ENCODE peak calls at places on chromosomes 3 and 15, in six cellular contexts. One of them, this sample, is unnamed.

GRCh38 chr3:58557496-58557895 is 19.7 kb downstream of the FAM107A start:
- DNase-seq in glutamatergic neuron: no peak
- DNase-seq in IMR-90: no peak
- DNase-seq in ovary: no peak
- DNase-seq in foreskin fibroblast: no peak
- DNase-seq in AG09309: no peak
- DNase-seq in this sample: no peak

GRCh38 chr3:8990266-8991215 is 27.3 kb upstream of the RAD18 start:
- DNase-seq in IMR-90: peak; percentile 85
- DNase-seq in foreskin fibroblast: peak; percentile 76
- DNase-seq in ovary: peak; percentile 53
- DNase-seq in AG09309: peak; percentile 72
- DNase-seq in glutamatergic neuron: no peak
- DNase-seq in this sample: no peak

GRCh38 chr3:38468811-38469210 is 15.1 kb downstream of the ACVR2B start:
- DNase-seq in IMR-90: no peak
- DNase-seq in AG09309: no peak
- DNase-seq in glutamatergic neuron: no peak
- DNase-seq in ovary: no peak
- DNase-seq in foreskin fibroblast: no peak
- DNase-seq in this sample: no peak

GRCh38 chr15:51837784-51838183 is 8.3 kb downstream of the TMOD3 start:
- DNase-seq in glutamatergic neuron: no peak
- DNase-seq in foreskin fibroblast: peak; percentile 20
- DNase-seq in ovary: no peak
- DNase-seq in IMR-90: peak; percentile 55
- DNase-seq in AG09309: no peak
- DNase-seq in this sample: no peak

GRCh38 chr3:175914785-175915184 is 1055.7 kb downstream of the NAALADL2 start:
- DNase-seq in ovary: no peak
- DNase-seq in glutamatergic neuron: no peak
- DNase-seq in IMR-90: peak; percentile 33
- DNase-seq in foreskin fibroblast: peak; percentile 4
- DNase-seq in AG09309: no peak
- DNase-seq in this sample: no peak

GRCh38 chr3:83849331-83849730 is 1109.5 kb upstream of the CADM2 start:
- DNase-seq in ovary: no peak
- DNase-seq in foreskin fibroblast: peak; percentile 8
- DNase-seq in glutamatergic neuron: no peak
- DNase-seq in AG09309: no peak
- DNase-seq in IMR-90: no peak
- DNase-seq in this sample: no peak

GRCh38 chr15:52798529-52799101 is 8.5 kb upstream of the ONECUT1 start:
- DNase-seq in foreskin fibroblast: no peak
- DNase-seq in AG09309: no peak
- DNase-seq in ovary: no peak
- DNase-seq in IMR-90: no peak
- DNase-seq in glutamatergic neuron: no peak
- DNase-seq in this sample: no peak

GRCh38 chr3:165837058-165837525 is at the start of gene BCHE:
- DNase-seq in ovary: no peak
- DNase-seq in AG09309: no peak
- DNase-seq in glutamatergic neuron: peak; percentile 16
- DNase-seq in IMR-90: peak; percentile 30
- DNase-seq in foreskin fibroblast: peak; percentile 2
- DNase-seq in this sample: no peak

GRCh38 chr15:85974348-85974705 is 105.3 kb upstream of the AGBL1 start:
- DNase-seq in ovary: no peak
- DNase-seq in glutamatergic neuron: no peak
- DNase-seq in IMR-90: no peak
- DNase-seq in foreskin fibroblast: no peak
- DNase-seq in AG09309: no peak
- DNase-seq in this sample: no peak

GRCh38 chr15:67834593-67835348 is 5.1 kb downstream of the RNU6-1 start:
- DNase-seq in AG09309: no peak
- DNase-seq in foreskin fibroblast: no peak
- DNase-seq in glutamatergic neuron: peak; percentile 48
- DNase-seq in ovary: peak; percentile 30
- DNase-seq in IMR-90: no peak
- DNase-seq in this sample: no peak

GRCh38 chr3:47419083-47420043 is 38.5 kb downstream of the PTPN23 start:
- DNase-seq in AG09309: no peak
- DNase-seq in foreskin fibroblast: no peak
- DNase-seq in IMR-90: no peak
- DNase-seq in ovary: no peak
- DNase-seq in glutamatergic neuron: no peak
- DNase-seq in this sample: no peak

GRCh38 chr3:66656608-66657007 is 155.8 kb upstream of the LRIG1 start:
- DNase-seq in ovary: no peak
- DNase-seq in AG09309: no peak
- DNase-seq in foreskin fibroblast: no peak
- DNase-seq in IMR-90: no peak
- DNase-seq in glutamatergic neuron: no peak
- DNase-seq in this sample: no peak

GRCh38 chr3:187992609-187993008 is 161.3 kb upstream of the LPP start:
- DNase-seq in glutamatergic neuron: no peak
- DNase-seq in AG09309: no peak
- DNase-seq in foreskin fibroblast: no peak
- DNase-seq in ovary: no peak
- DNase-seq in IMR-90: no peak
- DNase-seq in this sample: no peak

GRCh38 chr15:72968531-72968922 is 83.7 kb upstream of the NEO1 start:
- DNase-seq in AG09309: no peak
- DNase-seq in glutamatergic neuron: no peak
- DNase-seq in foreskin fibroblast: peak; percentile 30
- DNase-seq in ovary: no peak
- DNase-seq in IMR-90: no peak
- DNase-seq in this sample: no peak

GRCh38 chr3:150371741-150372254 is 36.3 kb upstream of the TSC22D2 start:
- DNase-seq in AG09309: peak; percentile 99
- DNase-seq in glutamatergic neuron: no peak
- DNase-seq in foreskin fibroblast: peak; percentile 97
- DNase-seq in ovary: peak; percentile 20
- DNase-seq in IMR-90: peak; percentile 99
- DNase-seq in this sample: no peak

GRCh38 chr15:65258863-65259262 is 27.8 kb downstream of the PARP16 start:
- DNase-seq in glutamatergic neuron: no peak
- DNase-seq in ovary: no peak
- DNase-seq in IMR-90: no peak
- DNase-seq in AG09309: peak; percentile 21
- DNase-seq in foreskin fibroblast: peak; percentile 68
- DNase-seq in this sample: no peak

GRCh38 chr3:38455639-38456430 is 2.1 kb downstream of the ACVR2B start:
- DNase-seq in glutamatergic neuron: peak; percentile 71
- DNase-seq in foreskin fibroblast: no peak
- DNase-seq in ovary: no peak
- DNase-seq in AG09309: no peak
- DNase-seq in IMR-90: peak; percentile 29
- DNase-seq in this sample: no peak

GRCh38 chr3:141123677-141124410 is 72.7 kb downstream of the SPSB4 start:
- DNase-seq in IMR-90: no peak
- DNase-seq in foreskin fibroblast: no peak
- DNase-seq in glutamatergic neuron: no peak
- DNase-seq in ovary: no peak
- DNase-seq in AG09309: no peak
- DNase-seq in this sample: no peak

GRCh38 chr3:170811515-170811914 is 58.5 kb downstream of the RPL22L1 start:
- DNase-seq in AG09309: no peak
- DNase-seq in foreskin fibroblast: peak; percentile 70
- DNase-seq in glutamatergic neuron: no peak
- DNase-seq in ovary: no peak
- DNase-seq in IMR-90: peak; percentile 60
- DNase-seq in this sample: no peak

GRCh38 chr3:112670824-112671223 is 29.9 kb upstream of the CCDC80 start:
- DNase-seq in glutamatergic neuron: no peak
- DNase-seq in AG09309: no peak
- DNase-seq in ovary: no peak
- DNase-seq in foreskin fibroblast: no peak
- DNase-seq in IMR-90: no peak
- DNase-seq in this sample: no peak

GRCh38 chr15:48046813-48047483 is 73.8 kb upstream of the SLC24A5 start:
- DNase-seq in ovary: no peak
- DNase-seq in IMR-90: no peak
- DNase-seq in glutamatergic neuron: no peak
- DNase-seq in foreskin fibroblast: no peak
- DNase-seq in AG09309: no peak
- DNase-seq in this sample: no peak

GRCh38 chr3:34782876-34783275 is 856.4 kb upstream of the ARPP21 start:
- DNase-seq in IMR-90: no peak
- DNase-seq in foreskin fibroblast: no peak
- DNase-seq in ovary: no peak
- DNase-seq in glutamatergic neuron: no peak
- DNase-seq in AG09309: no peak
- DNase-seq in this sample: no peak

GRCh38 chr3:16452265-16452664 is 61.2 kb downstream of the RFTN1 start:
- DNase-seq in glutamatergic neuron: no peak
- DNase-seq in IMR-90: peak; percentile 80
- DNase-seq in foreskin fibroblast: peak; percentile 67
- DNase-seq in AG09309: no peak
- DNase-seq in ovary: no peak
- DNase-seq in this sample: no peak

GRCh38 chr3:48434591-48435222 is 4.8 kb upstream of the PLXNB1 start:
- DNase-seq in glutamatergic neuron: no peak
- DNase-seq in foreskin fibroblast: no peak
- DNase-seq in IMR-90: no peak
- DNase-seq in AG09309: no peak
- DNase-seq in ovary: peak; percentile 35
- DNase-seq in this sample: no peak

GRCh38 chr3:116135462-116135861 is 309.8 kb downstream of the LSAMP start:
- DNase-seq in AG09309: no peak
- DNase-seq in foreskin fibroblast: peak; percentile 75
- DNase-seq in glutamatergic neuron: no peak
- DNase-seq in ovary: no peak
- DNase-seq in IMR-90: peak; percentile 59
- DNase-seq in this sample: no peak

GRCh38 chr3:11718582-11719405 is 75.1 kb upstream of the VGLL4 start:
- DNase-seq in glutamatergic neuron: peak; percentile 44
- DNase-seq in ovary: peak; percentile 54
- DNase-seq in foreskin fibroblast: peak; percentile 80
- DNase-seq in AG09309: no peak
- DNase-seq in IMR-90: peak; percentile 57
- DNase-seq in this sample: peak; percentile 28

GRCh38 chr3:14431928-14432834 is 29.8 kb downstream of the SLC6A6 start:
- DNase-seq in IMR-90: peak; percentile 85
- DNase-seq in glutamatergic neuron: peak; percentile 46
- DNase-seq in ovary: no peak
- DNase-seq in foreskin fibroblast: peak; percentile 94
- DNase-seq in AG09309: no peak
- DNase-seq in this sample: peak; percentile 96

GRCh38 chr3:69201658-69202057 is 79.3 kb upstream of the LMOD3 start:
- DNase-seq in glutamatergic neuron: no peak
- DNase-seq in ovary: no peak
- DNase-seq in IMR-90: no peak
- DNase-seq in foreskin fibroblast: no peak
- DNase-seq in AG09309: no peak
- DNase-seq in this sample: no peak

GRCh38 chr3:185498503-185499396 is at the start of gene TMEM41A:
- DNase-seq in AG09309: peak; percentile 52
- DNase-seq in ovary: peak; percentile 96
- DNase-seq in glutamatergic neuron: peak; percentile 98
- DNase-seq in IMR-90: peak; percentile 87
- DNase-seq in foreskin fibroblast: peak; percentile 97
- DNase-seq in this sample: peak; percentile 89
- TF ChIP-seq CTCF in AG09309: peak; percentile 12
- TF ChIP-seq CTCF in ovary: no peak
- TF ChIP-seq CTCF in glutamatergic neuron: no peak
- TF ChIP-seq CTCF in IMR-90: no peak
- TF ChIP-seq CTCF in foreskin fibroblast: no peak
- TF ChIP-seq CTCF in this sample: no peak

DNA sequence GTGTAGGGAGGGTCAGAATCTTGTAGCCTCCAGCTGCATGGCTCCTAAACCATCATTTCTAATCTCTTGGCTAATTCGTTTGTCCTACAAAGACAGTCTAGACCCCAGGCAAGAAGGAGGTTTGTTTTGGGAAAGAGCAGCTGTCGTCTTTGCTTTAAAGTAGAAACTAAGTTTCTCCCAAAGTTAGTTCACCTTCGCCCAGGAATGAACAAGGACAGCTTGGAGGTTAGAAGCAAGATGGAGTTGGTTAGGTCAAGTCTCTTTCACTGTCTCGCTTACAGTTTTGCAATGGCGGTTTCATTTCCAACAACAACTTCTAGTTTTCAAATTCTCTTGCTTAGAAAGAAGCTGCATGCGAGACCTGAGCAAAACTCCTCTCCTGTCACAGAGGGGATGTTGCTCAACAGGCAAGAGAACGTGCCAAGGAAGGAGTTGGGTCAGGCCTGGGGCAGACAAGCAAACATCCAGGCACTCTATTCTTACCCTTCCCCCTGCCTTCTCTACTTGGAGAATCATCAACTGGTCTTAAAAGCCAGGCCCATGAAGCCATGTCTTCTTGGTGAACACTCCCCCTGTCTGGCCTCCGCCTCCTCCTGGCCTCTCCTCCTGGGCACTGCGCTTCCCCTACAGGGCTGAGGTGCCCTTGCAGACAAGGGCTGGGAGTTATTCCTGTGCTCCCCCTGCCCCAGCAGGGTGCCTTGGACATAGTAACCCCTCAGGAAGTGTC is 57.6 kb downstream of the TMEM44 start:
- DNase-seq in foreskin fibroblast: peak; percentile 74
- DNase-seq in ovary: no peak
- DNase-seq in IMR-90: peak; percentile 64
- DNase-seq in AG09309: no peak
- DNase-seq in glutamatergic neuron: no peak
- DNase-seq in this sample: no peak
- TF ChIP-seq CTCF in foreskin fibroblast: no peak
- TF ChIP-seq CTCF in ovary: no peak
- TF ChIP-seq CTCF in IMR-90: peak; percentile 23
- TF ChIP-seq CTCF in AG09309: no peak
- TF ChIP-seq CTCF in glutamatergic neuron: no peak
- TF ChIP-seq CTCF in this sample: no peak

GRCh38 chr3:124032881-124033359 is 41.0 kb upstream of the ROPN1 start:
- DNase-seq in ovary: peak; percentile 92
- DNase-seq in IMR-90: peak; percentile 71
- DNase-seq in glutamatergic neuron: peak; percentile 96
- DNase-seq in foreskin fibroblast: peak; percentile 91
- DNase-seq in AG09309: peak; percentile 17
- DNase-seq in this sample: peak; percentile 45

GRCh38 chr3:124034016-124034808 is 42.3 kb upstream of the ROPN1 start:
- DNase-seq in foreskin fibroblast: peak; percentile 25
- DNase-seq in IMR-90: no peak
- DNase-seq in glutamatergic neuron: peak; percentile 56
- DNase-seq in ovary: peak; percentile 54
- DNase-seq in AG09309: no peak
- DNase-seq in this sample: no peak

GRCh38 chr3:124032351-124032880 is 40.5 kb upstream of the ROPN1 start:
- DNase-seq in foreskin fibroblast: peak; percentile 22
- DNase-seq in AG09309: no peak
- DNase-seq in ovary: peak; percentile 42
- DNase-seq in glutamatergic neuron: peak; percentile 74
- DNase-seq in IMR-90: no peak
- DNase-seq in this sample: no peak

GRCh38 chr3:124034809-124035152 is 42.9 kb upstream of the ROPN1 start:
- DNase-seq in ovary: no peak
- DNase-seq in AG09309: no peak
- DNase-seq in foreskin fibroblast: no peak
- DNase-seq in glutamatergic neuron: no peak
- DNase-seq in IMR-90: no peak
- DNase-seq in this sample: no peak

GRCh38 chr3:124033360-124034015 is 41.6 kb upstream of the ROPN1 start:
- DNase-seq in glutamatergic neuron: no peak
- DNase-seq in foreskin fibroblast: peak; percentile 7
- DNase-seq in ovary: no peak
- DNase-seq in IMR-90: no peak
- DNase-seq in AG09309: no peak
- DNase-seq in this sample: peak; percentile 18
- TF ChIP-seq CTCF in glutamatergic neuron: peak; percentile 63
- TF ChIP-seq CTCF in foreskin fibroblast: no peak
- TF ChIP-seq CTCF in ovary: no peak
- TF ChIP-seq CTCF in IMR-90: no peak
- TF ChIP-seq CTCF in AG09309: peak; percentile 14
- TF ChIP-seq CTCF in this sample: peak; percentile 8

GRCh38 chr15:80996247-80996646 is 4.5 kb upstream of the TLNRD1 start:
- DNase-seq in glutamatergic neuron: no peak
- DNase-seq in foreskin fibroblast: peak; percentile 29
- DNase-seq in AG09309: no peak
- DNase-seq in ovary: no peak
- DNase-seq in IMR-90: no peak
- DNase-seq in this sample: no peak
- TF ChIP-seq CTCF in glutamatergic neuron: peak; percentile 45
- TF ChIP-seq CTCF in foreskin fibroblast: peak; percentile 34
- TF ChIP-seq CTCF in AG09309: peak; percentile 43
- TF ChIP-seq CTCF in ovary: no peak
- TF ChIP-seq CTCF in IMR-90: peak; percentile 28
- TF ChIP-seq CTCF in this sample: peak; percentile 40

This sample was measured in CD8-positive, alpha-beta T cell.